ENCODE peak calls at places on chromosomes 6 and 20, in seven cellular contexts. One of them, this sample, is unnamed.

GRCh38 chr20:50996901-50997830 is 25.7 kb downstream of the KCNG1 start:
- DNase-seq in brain microvascular endothelial cell: no peak
- DNase-seq in retinal pigment epithelial cell: peak; percentile 62
- DNase-seq in nephron progenitor cell: no peak
- DNase-seq in progenitor cell of endocrine pancreas: no peak
- DNase-seq in fibroblast of mammary gland: peak; percentile 63
- DNase-seq in uterus: no peak
- DNase-seq in this sample: no peak

GRCh38 chr6:7542878-7543394 is 1.5 kb downstream of the DSP start:
- DNase-seq in brain microvascular endothelial cell: peak; percentile 67
- DNase-seq in retinal pigment epithelial cell: no peak
- DNase-seq in nephron progenitor cell: peak; percentile 75
- DNase-seq in progenitor cell of endocrine pancreas: peak; percentile 60
- DNase-seq in fibroblast of mammary gland: peak; percentile 59
- DNase-seq in uterus: peak; percentile 30
- DNase-seq in this sample: peak; percentile 52

GRCh38 chr20:62063981-62064787 is 1.5 kb downstream of the TAF4 start:
- DNase-seq in brain microvascular endothelial cell: no peak
- DNase-seq in retinal pigment epithelial cell: no peak
- DNase-seq in nephron progenitor cell: peak; percentile 40
- DNase-seq in progenitor cell of endocrine pancreas: peak; percentile 45
- DNase-seq in fibroblast of mammary gland: no peak
- DNase-seq in uterus: no peak
- DNase-seq in this sample: no peak

GRCh38 chr6:170093658-170094596 is 197.0 kb downstream of the DLL1 start:
- DNase-seq in brain microvascular endothelial cell: no peak
- DNase-seq in retinal pigment epithelial cell: no peak
- DNase-seq in nephron progenitor cell: no peak
- DNase-seq in progenitor cell of endocrine pancreas: no peak
- DNase-seq in fibroblast of mammary gland: no peak
- DNase-seq in uterus: no peak
- DNase-seq in this sample: peak; percentile 36

GRCh38 chr20:51193066-51193772 is 170.3 kb upstream of the KCNG1 start:
- DNase-seq in brain microvascular endothelial cell: peak; percentile 53
- DNase-seq in retinal pigment epithelial cell: no peak
- DNase-seq in nephron progenitor cell: no peak
- DNase-seq in progenitor cell of endocrine pancreas: no peak
- DNase-seq in fibroblast of mammary gland: peak; percentile 69
- DNase-seq in uterus: no peak
- DNase-seq in this sample: no peak

GRCh38 chr6:6916598-6916997 is 191.2 kb upstream of the RREB1 start:
- DNase-seq in brain microvascular endothelial cell: no peak
- DNase-seq in retinal pigment epithelial cell: no peak
- DNase-seq in nephron progenitor cell: no peak
- DNase-seq in progenitor cell of endocrine pancreas: no peak
- DNase-seq in fibroblast of mammary gland: peak; percentile 40
- DNase-seq in uterus: no peak
- DNase-seq in this sample: no peak

GRCh38 chr6:159691963-159692287 is 1.1 kb downstream of the SOD2 start:
- DNase-seq in brain microvascular endothelial cell: no peak
- DNase-seq in retinal pigment epithelial cell: no peak
- DNase-seq in nephron progenitor cell: no peak
- DNase-seq in progenitor cell of endocrine pancreas: no peak
- DNase-seq in fibroblast of mammary gland: no peak
- DNase-seq in uterus: no peak
- DNase-seq in this sample: no peak

GRCh38 chr6:95767897-95768463 is 190.6 kb downstream of the MANEA start:
- DNase-seq in brain microvascular endothelial cell: no peak
- DNase-seq in retinal pigment epithelial cell: no peak
- DNase-seq in nephron progenitor cell: no peak
- DNase-seq in progenitor cell of endocrine pancreas: no peak
- DNase-seq in fibroblast of mammary gland: no peak
- DNase-seq in uterus: no peak
- DNase-seq in this sample: no peak

GRCh38 chr6:83185096-83185495 is 8.0 kb downstream of the PGM3 start:
- DNase-seq in brain microvascular endothelial cell: no peak
- DNase-seq in retinal pigment epithelial cell: no peak
- DNase-seq in nephron progenitor cell: no peak
- DNase-seq in progenitor cell of endocrine pancreas: no peak
- DNase-seq in fibroblast of mammary gland: no peak
- DNase-seq in uterus: no peak
- DNase-seq in this sample: no peak

GRCh38 chr20:38128691-38129090 is 36.4 kb downstream of the TGM2 start:
- DNase-seq in brain microvascular endothelial cell: no peak
- DNase-seq in retinal pigment epithelial cell: no peak
- DNase-seq in nephron progenitor cell: no peak
- DNase-seq in progenitor cell of endocrine pancreas: no peak
- DNase-seq in fibroblast of mammary gland: no peak
- DNase-seq in uterus: peak; percentile 16
- DNase-seq in this sample: no peak

GRCh38 chr6:114084327-114084890 is 113.5 kb upstream of the HDAC2 start:
- DNase-seq in brain microvascular endothelial cell: no peak
- DNase-seq in retinal pigment epithelial cell: no peak
- DNase-seq in nephron progenitor cell: no peak
- DNase-seq in progenitor cell of endocrine pancreas: no peak
- DNase-seq in fibroblast of mammary gland: peak; percentile 49
- DNase-seq in uterus: no peak
- DNase-seq in this sample: no peak

GRCh38 chr20:24643731-24644130 is 174.3 kb downstream of the SYNDIG1 start:
- DNase-seq in brain microvascular endothelial cell: no peak
- DNase-seq in retinal pigment epithelial cell: no peak
- DNase-seq in nephron progenitor cell: no peak
- DNase-seq in progenitor cell of endocrine pancreas: no peak
- DNase-seq in fibroblast of mammary gland: peak; percentile 61
- DNase-seq in uterus: no peak
- DNase-seq in this sample: no peak

GRCh38 chr6:125983246-125983945 is 2.9 kb upstream of the TRMT11 start:
- DNase-seq in brain microvascular endothelial cell: peak; percentile 62
- DNase-seq in retinal pigment epithelial cell: peak; percentile 58
- DNase-seq in nephron progenitor cell: no peak
- DNase-seq in progenitor cell of endocrine pancreas: no peak
- DNase-seq in fibroblast of mammary gland: peak; percentile 90
- DNase-seq in uterus: no peak
- DNase-seq in this sample: no peak

GRCh38 chr6:125954735-125955410 is 1.7 kb upstream of the HINT3 start:
- DNase-seq in brain microvascular endothelial cell: no peak
- DNase-seq in retinal pigment epithelial cell: no peak
- DNase-seq in nephron progenitor cell: no peak
- DNase-seq in progenitor cell of endocrine pancreas: no peak
- DNase-seq in fibroblast of mammary gland: no peak
- DNase-seq in uterus: no peak
- DNase-seq in this sample: no peak

GRCh38 chr20:61436674-61437279 is 184.7 kb downstream of the CDH4 start:
- DNase-seq in brain microvascular endothelial cell: no peak
- DNase-seq in retinal pigment epithelial cell: no peak
- DNase-seq in nephron progenitor cell: no peak
- DNase-seq in progenitor cell of endocrine pancreas: peak; percentile 30
- DNase-seq in fibroblast of mammary gland: peak; percentile 68
- DNase-seq in uterus: no peak
- DNase-seq in this sample: no peak

GRCh38 chr6:45724511-45724910 is 291.1 kb downstream of the CLIC5 start:
- DNase-seq in brain microvascular endothelial cell: peak; percentile 74
- DNase-seq in retinal pigment epithelial cell: peak; percentile 84
- DNase-seq in nephron progenitor cell: no peak
- DNase-seq in progenitor cell of endocrine pancreas: no peak
- DNase-seq in fibroblast of mammary gland: peak; percentile 88
- DNase-seq in uterus: no peak
- DNase-seq in this sample: peak; percentile 67

GRCh38 chr6:37077459-37078296 is 72.2 kb downstream of the FGD2 start:
- DNase-seq in brain microvascular endothelial cell: peak; percentile 54
- DNase-seq in retinal pigment epithelial cell: no peak
- DNase-seq in nephron progenitor cell: peak; percentile 71
- DNase-seq in progenitor cell of endocrine pancreas: no peak
- DNase-seq in fibroblast of mammary gland: peak; percentile 97
- DNase-seq in uterus: peak; percentile 91
- DNase-seq in this sample: peak; percentile 80

GRCh38 chr20:13216533-13216932 is 4.5 kb upstream of the ISM1 start:
- DNase-seq in brain microvascular endothelial cell: no peak
- DNase-seq in retinal pigment epithelial cell: no peak
- DNase-seq in nephron progenitor cell: no peak
- DNase-seq in progenitor cell of endocrine pancreas: no peak
- DNase-seq in fibroblast of mammary gland: no peak
- DNase-seq in uterus: no peak
- DNase-seq in this sample: no peak

GRCh38 chr20:64111841-64112641 is 4.7 kb upstream of the NPBWR2 start:
- DNase-seq in brain microvascular endothelial cell: no peak
- DNase-seq in retinal pigment epithelial cell: no peak
- DNase-seq in nephron progenitor cell: no peak
- DNase-seq in progenitor cell of endocrine pancreas: no peak
- DNase-seq in fibroblast of mammary gland: no peak
- DNase-seq in uterus: no peak
- DNase-seq in this sample: no peak

DNA sequence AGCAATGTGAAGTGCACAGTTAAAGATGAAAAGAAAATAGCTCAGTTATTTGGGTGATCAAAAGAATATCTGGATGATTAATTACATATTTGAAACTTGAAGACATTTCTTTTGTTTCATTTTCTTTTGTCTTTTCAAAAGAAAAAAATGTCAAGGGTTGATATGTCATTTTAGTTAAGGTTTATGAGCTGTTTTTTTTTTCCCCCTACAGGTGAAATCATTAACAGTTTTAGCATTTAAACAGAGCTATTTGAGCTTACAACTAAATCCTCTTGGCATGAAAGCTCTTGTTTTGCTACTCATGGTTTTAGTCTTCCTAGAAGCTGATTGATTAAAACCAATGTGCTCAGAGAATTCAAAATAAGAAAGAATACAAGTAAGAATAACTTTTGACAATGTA is 887.3 kb downstream of the PHF3 start:
- DNase-seq in brain microvascular endothelial cell: no peak
- DNase-seq in retinal pigment epithelial cell: no peak
- DNase-seq in nephron progenitor cell: no peak
- DNase-seq in progenitor cell of endocrine pancreas: no peak
- DNase-seq in fibroblast of mammary gland: no peak
- DNase-seq in uterus: no peak
- DNase-seq in this sample: no peak
- TF ChIP-seq CTCF in brain microvascular endothelial cell: no peak
- TF ChIP-seq CTCF in retinal pigment epithelial cell: no peak
- TF ChIP-seq CTCF in nephron progenitor cell: no peak
- TF ChIP-seq CTCF in progenitor cell of endocrine pancreas: peak; percentile 23
- TF ChIP-seq CTCF in fibroblast of mammary gland: no peak
- TF ChIP-seq CTCF in uterus: no peak
- TF ChIP-seq CTCF in this sample: peak; percentile 39

GRCh38 chr6:50087231-50087954 is 37.7 kb upstream of the DEFB112 start:
- DNase-seq in brain microvascular endothelial cell: peak; percentile 44
- DNase-seq in retinal pigment epithelial cell: peak; percentile 80
- DNase-seq in nephron progenitor cell: no peak
- DNase-seq in progenitor cell of endocrine pancreas: no peak
- DNase-seq in fibroblast of mammary gland: peak; percentile 48
- DNase-seq in uterus: no peak
- DNase-seq in this sample: no peak
- TF ChIP-seq CTCF in brain microvascular endothelial cell: peak; percentile 20
- TF ChIP-seq CTCF in retinal pigment epithelial cell: peak; percentile 46
- TF ChIP-seq CTCF in nephron progenitor cell: no peak
- TF ChIP-seq CTCF in progenitor cell of endocrine pancreas: no peak
- TF ChIP-seq CTCF in fibroblast of mammary gland: no peak
- TF ChIP-seq CTCF in uterus: no peak
- TF ChIP-seq CTCF in this sample: no peak

DNA sequence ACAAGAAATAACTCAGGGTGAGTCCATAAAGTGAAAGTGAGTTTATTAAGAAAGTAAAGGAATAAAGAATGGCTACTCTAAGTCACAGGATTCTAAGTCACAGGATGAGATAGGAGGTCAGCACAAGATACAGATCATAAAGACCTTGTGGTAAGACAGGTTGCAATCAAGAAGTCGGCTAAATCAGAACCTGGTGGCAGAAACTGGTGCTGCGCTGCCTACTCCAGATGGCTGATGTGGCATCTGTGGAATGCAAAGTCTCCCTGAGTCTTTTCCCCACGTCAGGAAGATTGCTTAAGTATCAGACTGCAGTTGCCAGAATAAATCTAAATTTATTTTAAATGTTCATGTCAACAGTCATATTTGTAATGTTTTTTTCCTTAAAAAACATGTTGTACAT is 10.7 kb upstream of the KCNK15 start:
- DNase-seq in brain microvascular endothelial cell: peak; percentile 33
- DNase-seq in retinal pigment epithelial cell: peak; percentile 60
- DNase-seq in nephron progenitor cell: no peak
- DNase-seq in progenitor cell of endocrine pancreas: no peak
- DNase-seq in fibroblast of mammary gland: peak; percentile 50
- DNase-seq in uterus: no peak
- DNase-seq in this sample: no peak
- TF ChIP-seq CTCF in brain microvascular endothelial cell: peak; percentile 34
- TF ChIP-seq CTCF in retinal pigment epithelial cell: peak; percentile 47
- TF ChIP-seq CTCF in nephron progenitor cell: peak; percentile 11
- TF ChIP-seq CTCF in progenitor cell of endocrine pancreas: peak; percentile 22
- TF ChIP-seq CTCF in fibroblast of mammary gland: no peak
- TF ChIP-seq CTCF in uterus: no peak
- TF ChIP-seq CTCF in this sample: peak; percentile 12

GRCh38 chr6:151805286-151805840 is 2.1 kb upstream of the ESR1 start:
- DNase-seq in brain microvascular endothelial cell: no peak
- DNase-seq in retinal pigment epithelial cell: no peak
- DNase-seq in nephron progenitor cell: peak; percentile 2
- DNase-seq in progenitor cell of endocrine pancreas: no peak
- DNase-seq in fibroblast of mammary gland: no peak
- DNase-seq in uterus: peak; percentile 75
- DNase-seq in this sample: no peak

GRCh38 chr6:151804585-151805285 is 2.7 kb upstream of the ESR1 start:
- DNase-seq in brain microvascular endothelial cell: no peak
- DNase-seq in retinal pigment epithelial cell: no peak
- DNase-seq in nephron progenitor cell: no peak
- DNase-seq in progenitor cell of endocrine pancreas: no peak
- DNase-seq in fibroblast of mammary gland: no peak
- DNase-seq in uterus: no peak
- DNase-seq in this sample: no peak

GRCh38 chr6:151808331-151809241 is 1.1 kb downstream of the ESR1 start:
- DNase-seq in brain microvascular endothelial cell: no peak
- DNase-seq in retinal pigment epithelial cell: no peak
- DNase-seq in nephron progenitor cell: peak; percentile 46
- DNase-seq in progenitor cell of endocrine pancreas: no peak
- DNase-seq in fibroblast of mammary gland: no peak
- DNase-seq in uterus: peak; percentile 51
- DNase-seq in this sample: peak; percentile 43

GRCh38 chr6:151807513-151808330 is at the start of gene ESR1:
- DNase-seq in brain microvascular endothelial cell: peak; percentile 15
- DNase-seq in retinal pigment epithelial cell: no peak
- DNase-seq in nephron progenitor cell: peak; percentile 48
- DNase-seq in progenitor cell of endocrine pancreas: peak; percentile 35
- DNase-seq in fibroblast of mammary gland: peak; percentile 76
- DNase-seq in uterus: peak; percentile 83
- DNase-seq in this sample: no peak

DNA sequence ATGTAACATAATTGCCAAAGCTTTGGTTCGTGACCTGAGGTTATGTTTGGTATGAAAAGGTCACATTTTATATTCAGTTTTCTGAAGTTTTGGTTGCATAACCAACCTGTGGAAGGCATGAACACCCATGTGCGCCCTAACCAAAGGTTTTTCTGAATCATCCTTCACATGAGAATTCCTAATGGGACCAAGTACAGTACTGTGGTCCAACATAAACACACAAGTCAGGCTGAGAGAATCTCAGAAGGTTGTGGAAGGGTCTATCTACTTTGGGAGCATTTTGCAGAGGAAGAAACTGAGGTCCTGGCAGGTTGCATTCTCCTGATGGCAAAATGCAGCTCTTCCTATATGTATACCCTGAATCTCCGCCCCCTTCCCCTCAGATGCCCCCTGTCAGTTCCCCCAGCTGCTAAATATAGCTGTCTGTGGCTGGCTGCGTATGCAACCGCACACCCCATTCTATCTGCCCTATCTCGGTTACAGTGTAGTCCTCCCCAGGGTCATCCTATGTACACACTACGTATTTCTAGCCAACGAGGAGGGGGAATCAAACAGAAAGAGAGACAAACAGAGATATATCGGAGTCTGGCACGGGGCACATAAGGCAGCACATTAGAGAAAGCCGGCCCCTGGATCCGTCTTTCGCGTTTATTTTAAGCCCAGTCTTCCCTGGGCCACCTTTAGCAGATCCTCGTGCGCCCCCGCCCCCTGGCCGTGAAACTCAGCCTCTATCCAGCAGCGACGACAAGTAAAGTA is 547 bp upstream of the ESR1 start:
- DNase-seq in brain microvascular endothelial cell: peak; percentile 51
- DNase-seq in retinal pigment epithelial cell: no peak
- DNase-seq in nephron progenitor cell: peak; percentile 29
- DNase-seq in progenitor cell of endocrine pancreas: no peak
- DNase-seq in fibroblast of mammary gland: peak; percentile 81
- DNase-seq in uterus: no peak
- DNase-seq in this sample: no peak
- TF ChIP-seq CTCF in brain microvascular endothelial cell: no peak
- TF ChIP-seq CTCF in retinal pigment epithelial cell: no peak
- TF ChIP-seq CTCF in nephron progenitor cell: no peak
- TF ChIP-seq CTCF in progenitor cell of endocrine pancreas: no peak
- TF ChIP-seq CTCF in fibroblast of mammary gland: no peak
- TF ChIP-seq CTCF in uterus: peak; percentile 12
- TF ChIP-seq CTCF in this sample: no peak

This sample was measured in mesothelial cell of epicardium.